ENCODE peak calls at places on chromosomes 11 and 22, in eight cellular contexts. L is body of pancreas, N is heart right ventricle, Y is RWPE1, V is GM12865, I is endothelial cell, W is sigmoid colon, X is dorsolateral prefrontal cortex. S is an unnamed sample.

GRCh38 chr22:48147831-48148230 is 1385.4 kb downstream of the TBC1D22A start:
- DNase-seq in L (no peak), N (no peak), Y (no peak), V (no peak), I (no peak), W (no peak), X (no peak), S (no peak)

GRCh38 chr11:32890843-32891656 is 1.6 kb upstream of the QSER1 start:
- DNase-seq in L (no peak), N (no peak), Y (no peak), V (no peak), I (no peak), W (no peak), X (no peak), S (no peak)

GRCh38 chr11:44189986-44190882 is 94.8 kb downstream of the EXT2 start:
- DNase-seq in L (no peak), N (no peak), Y (no peak), V (no peak), I (no peak), W (no peak), X (no peak), S (no peak)

GRCh38 chr11:67483901-67484665 is 1.3 kb downstream of the AIP start:
- DNase-seq in L (no peak), N (no peak), Y (no peak), V (peak; percentile 59), I (no peak), W (no peak), X (no peak), S (no peak)

GRCh38 chr11:1281326-1281973 is 28.0 kb downstream of the TOLLIP start:
- DNase-seq in L (no peak), N (no peak), Y (no peak), V (no peak), I (no peak), W (no peak), X (no peak), S (no peak)

GRCh38 chr22:19509923-19510322 is 14.3 kb downstream of the CLDN5 start:
- DNase-seq in L (no peak), N (no peak), Y (no peak), V (no peak), I (no peak), W (no peak), X (no peak), S (no peak)

GRCh38 chr11:73177380-73178091 is 35.4 kb upstream of the FCHSD2 start:
- DNase-seq in L (peak; percentile 67), N (peak; percentile 61), Y (no peak), V (no peak), I (no peak), W (peak; percentile 68), X (peak; percentile 37), S (no peak)

GRCh38 chr11:123033895-123034294 is 28.0 kb downstream of the HSPA8 start:
- DNase-seq in L (no peak), N (no peak), Y (no peak), V (no peak), I (no peak), W (no peak), X (no peak), S (no peak)

GRCh38 chr11:26993965-26994446 is at the start of gene FIBIN:
- DNase-seq in L (peak; percentile 17), N (peak; percentile 24), Y (peak; percentile 40), V (no peak), I (peak; percentile 32), W (peak; percentile 73), X (peak; percentile 26), S (no peak)

GRCh38 chr22:46070722-46071450 is 79.4 kb upstream of the PPARA start:
- DNase-seq in L (peak; percentile 68), N (peak; percentile 78), Y (no peak), V (peak; percentile 78), I (no peak), W (peak; percentile 81), X (peak; percentile 30), S (no peak)

DNA sequence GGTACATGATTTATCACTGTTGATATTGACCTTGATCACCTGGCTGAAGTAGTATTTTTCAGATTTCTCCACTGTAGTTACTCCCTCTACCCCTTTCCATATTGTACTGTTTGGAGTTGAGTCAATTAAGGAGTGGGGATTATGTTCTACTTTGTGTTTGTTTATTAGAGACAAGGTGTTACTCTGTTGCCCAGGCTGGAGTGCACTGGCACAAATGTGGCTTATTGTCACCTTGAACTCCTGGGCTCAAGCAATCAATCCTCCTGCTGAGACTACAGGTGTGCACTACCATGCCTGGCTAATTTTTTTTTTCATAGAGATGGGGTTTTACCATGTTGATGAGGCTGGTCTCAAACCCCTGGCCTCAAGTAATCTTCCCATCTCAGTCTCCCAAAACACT is 85.3 kb upstream of the CCDC90B start:
- DNase-seq in L (peak; percentile 23), N (no peak), Y (no peak), V (no peak), I (no peak), W (no peak), X (no peak), S (no peak)
- TF ChIP-seq CTCF in L (no peak), N (no peak), Y (no peak), V (no peak), I (no peak), W (no peak), X (no peak), S (no peak)

DNA sequence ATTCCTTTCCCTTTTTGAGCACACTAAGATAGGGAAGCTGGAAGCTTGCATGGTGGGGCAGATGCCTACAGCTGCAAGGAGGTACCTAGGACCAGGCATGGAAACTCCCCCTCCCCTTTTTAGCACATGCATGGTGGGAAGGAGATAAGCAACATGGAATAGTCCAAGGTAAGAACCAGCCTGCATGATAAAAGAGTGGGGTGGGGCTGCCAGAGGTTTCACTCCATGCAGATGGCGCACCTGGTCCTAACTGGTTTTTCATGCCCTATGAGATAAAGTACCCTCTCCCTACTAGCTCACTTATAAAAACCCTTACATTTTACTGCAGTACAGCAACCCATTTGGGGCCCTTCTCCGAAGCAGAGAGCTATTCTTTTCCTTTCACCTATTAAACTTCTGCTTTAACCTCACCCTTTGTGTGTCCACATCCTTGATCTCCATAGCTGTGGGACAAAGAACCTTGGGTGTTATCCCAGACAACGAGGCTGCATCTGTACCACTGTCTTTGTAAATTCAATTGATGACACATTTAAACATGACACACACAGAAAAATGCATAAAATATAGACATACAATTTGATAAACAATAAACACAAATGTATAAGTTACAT is 40.1 kb upstream of the VSTM5 start:
- DNase-seq in L (no peak), N (no peak), Y (no peak), V (no peak), I (no peak), W (no peak), X (no peak), S (no peak)
- TF ChIP-seq CTCF in L (no peak), N (no peak), Y (no peak), V (no peak), I (no peak), W (no peak), X (no peak), S (no peak)

DNA sequence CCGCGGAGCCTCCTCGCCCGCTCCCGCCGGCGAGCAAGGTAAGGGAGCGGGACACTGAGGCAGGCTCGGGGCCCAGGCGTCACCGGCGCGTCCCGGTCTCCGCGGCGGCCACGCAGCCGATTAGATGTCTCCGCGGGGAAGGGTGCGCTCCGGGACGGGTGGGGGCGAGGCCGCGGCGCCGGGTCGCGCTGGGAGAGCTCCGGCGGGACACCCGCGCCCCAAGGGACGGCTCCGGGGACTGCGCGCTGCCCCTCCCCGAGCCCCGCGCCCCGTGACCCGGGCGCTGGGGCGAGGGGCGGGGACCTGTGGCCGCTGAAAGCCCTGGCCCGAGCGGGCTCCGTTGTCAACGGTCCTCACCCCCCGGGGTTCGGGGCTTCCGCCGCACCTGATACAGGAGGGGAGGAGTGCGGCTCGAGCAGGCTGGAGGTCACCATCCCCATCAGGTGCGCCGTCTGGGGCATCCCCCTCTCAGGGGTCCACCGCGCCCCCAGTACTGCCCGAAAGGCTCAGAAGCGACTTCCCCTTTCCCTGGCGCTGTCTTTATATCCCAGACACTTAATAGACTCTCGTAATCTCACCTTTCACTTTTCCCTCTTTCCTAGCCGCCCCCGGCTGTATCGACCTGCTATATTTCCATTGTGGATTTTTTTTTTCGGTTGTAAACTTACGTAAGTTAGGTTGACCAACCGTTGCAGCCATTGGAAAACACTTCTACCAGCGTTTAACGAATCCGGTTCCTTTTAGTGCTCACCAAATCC is 566 bp downstream of the PPFIA1 start:
- DNase-seq in L (peak; percentile 40), N (peak; percentile 47), Y (peak; percentile 20), V (peak; percentile 50), I (peak; percentile 60), W (peak; percentile 69), X (no peak), S (peak; percentile 17)
- TF ChIP-seq CTCF in L (no peak), N (no peak), Y (no peak), V (peak; percentile 11), I (no peak), W (no peak), X (no peak), S (no peak)

DNA sequence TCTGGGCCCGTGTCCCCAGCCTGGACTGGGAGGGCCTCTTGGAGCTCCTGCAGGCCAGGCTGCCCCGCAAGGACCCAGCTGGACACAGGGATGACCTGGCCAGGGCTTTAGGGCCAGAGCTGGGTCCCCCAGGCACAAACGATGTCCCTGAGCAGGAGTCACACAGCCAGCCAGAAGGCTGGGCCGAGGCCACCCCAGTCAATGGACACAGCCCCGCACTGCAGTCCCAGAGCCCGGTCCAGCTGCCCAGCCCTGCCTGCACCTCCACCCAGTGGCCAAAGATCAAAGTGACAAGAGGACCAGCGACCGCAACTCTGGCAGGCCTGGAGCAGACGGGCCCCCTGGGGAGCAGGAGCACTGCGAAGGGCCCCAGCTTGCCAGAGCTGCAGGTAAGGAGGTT is 38.2 kb downstream of the TRIOBP start:
- DNase-seq in L (no peak), N (peak; percentile 57), Y (no peak), V (no peak), I (peak; percentile 67), W (peak; percentile 75), X (no peak), S (no peak)
- TF ChIP-seq CTCF in L (no peak), N (peak; percentile 49), Y (no peak), V (no peak), I (peak; percentile 47), W (peak; percentile 15), X (peak; percentile 42), S (peak; percentile 41)

GRCh38 chr11:9095421-9095820 is 4.0 kb upstream of the SCUBE2 start:
- DNase-seq in L (no peak), N (no peak), Y (no peak), V (peak; percentile 15), I (peak; percentile 50), W (no peak), X (no peak), S (no peak)
- TF ChIP-seq CTCF in L (no peak), N (no peak), Y (no peak), V (peak; percentile 25), I (peak; percentile 31), W (no peak), X (no peak), S (peak; percentile 6)